ENCODE peak calls at places on chromosome 10, in eight cellular contexts. One of them, this sample, is unnamed.
A peak's percentile ranks its signal among the peaks of the same experiment; 100 is the strongest.

GRCh38 chr10:93039721-93040120 is 20.9 kb upstream of the CYP26C1 start:
- DNase-seq in left ventricle myocardium inferior: no peak
- DNase-seq in DND-41: no peak
- DNase-seq in uterus: no peak
- DNase-seq in small intestine: peak; percentile 39
- DNase-seq in heart right ventricle: no peak
- DNase-seq in GM23248: peak; percentile 70
- DNase-seq in PC-9: no peak
- DNase-seq in this sample: no peak

GRCh38 chr10:24726626-24727025 is 2.9 kb upstream of the ARHGAP21 start:
- DNase-seq in DND-41: no peak
- DNase-seq in left ventricle myocardium inferior: no peak
- DNase-seq in heart right ventricle: no peak
- DNase-seq in uterus: no peak
- DNase-seq in GM23248: no peak
- DNase-seq in small intestine: no peak
- DNase-seq in PC-9: no peak
- DNase-seq in this sample: no peak

GRCh38 chr10:659710-660141 is 29.7 kb downstream of the DIP2C start:
- DNase-seq in GM23248: peak; percentile 88
- DNase-seq in small intestine: peak; percentile 44
- DNase-seq in left ventricle myocardium inferior: no peak
- DNase-seq in heart right ventricle: no peak
- DNase-seq in PC-9: no peak
- DNase-seq in uterus: no peak
- DNase-seq in DND-41: no peak
- DNase-seq in this sample: no peak

GRCh38 chr10:103765168-103765567 is 90.2 kb downstream of the SH3PXD2A start:
- DNase-seq in left ventricle myocardium inferior: no peak
- DNase-seq in DND-41: no peak
- DNase-seq in uterus: no peak
- DNase-seq in GM23248: peak; percentile 86
- DNase-seq in PC-9: no peak
- DNase-seq in heart right ventricle: no peak
- DNase-seq in small intestine: no peak
- DNase-seq in this sample: no peak

GRCh38 chr10:43117777-43118583 is 20.3 kb upstream of the CSGALNACT2 start:
- DNase-seq in heart right ventricle: no peak
- DNase-seq in PC-9: no peak
- DNase-seq in left ventricle myocardium inferior: no peak
- DNase-seq in small intestine: no peak
- DNase-seq in uterus: no peak
- DNase-seq in DND-41: no peak
- DNase-seq in GM23248: no peak
- DNase-seq in this sample: no peak

GRCh38 chr10:113273151-113273876 is 279.5 kb upstream of the HABP2 start:
- DNase-seq in uterus: no peak
- DNase-seq in small intestine: no peak
- DNase-seq in heart right ventricle: peak; percentile 57
- DNase-seq in PC-9: no peak
- DNase-seq in left ventricle myocardium inferior: peak; percentile 57
- DNase-seq in GM23248: peak; percentile 52
- DNase-seq in DND-41: no peak
- DNase-seq in this sample: peak; percentile 68

GRCh38 chr10:102783541-102783930 is 39.8 kb downstream of the WBP1L start:
- DNase-seq in heart right ventricle: no peak
- DNase-seq in left ventricle myocardium inferior: no peak
- DNase-seq in DND-41: no peak
- DNase-seq in small intestine: no peak
- DNase-seq in GM23248: no peak
- DNase-seq in PC-9: no peak
- DNase-seq in uterus: no peak
- DNase-seq in this sample: no peak

GRCh38 chr10:70815504-70816219 is at the start of gene SGPL1:
- DNase-seq in left ventricle myocardium inferior: peak; percentile 88
- DNase-seq in small intestine: peak; percentile 85
- DNase-seq in uterus: peak; percentile 87
- DNase-seq in PC-9: peak; percentile 68
- DNase-seq in DND-41: peak; percentile 84
- DNase-seq in heart right ventricle: peak; percentile 90
- DNase-seq in GM23248: peak; percentile 94
- DNase-seq in this sample: peak; percentile 90

GRCh38 chr10:6711286-6711817 is 131.3 kb upstream of the PRKCQ start:
- DNase-seq in left ventricle myocardium inferior: no peak
- DNase-seq in heart right ventricle: no peak
- DNase-seq in small intestine: no peak
- DNase-seq in DND-41: no peak
- DNase-seq in PC-9: no peak
- DNase-seq in uterus: no peak
- DNase-seq in GM23248: no peak
- DNase-seq in this sample: no peak

GRCh38 chr10:18556522-18557147 is 94.8 kb downstream of the NSUN6 start:
- DNase-seq in DND-41: no peak
- DNase-seq in PC-9: no peak
- DNase-seq in small intestine: no peak
- DNase-seq in GM23248: no peak
- DNase-seq in heart right ventricle: no peak
- DNase-seq in left ventricle myocardium inferior: no peak
- DNase-seq in uterus: no peak
- DNase-seq in this sample: no peak

GRCh38 chr10:18551473-18551872 is 99.9 kb downstream of the NSUN6 start:
- DNase-seq in left ventricle myocardium inferior: no peak
- DNase-seq in DND-41: no peak
- DNase-seq in PC-9: no peak
- DNase-seq in heart right ventricle: no peak
- DNase-seq in uterus: no peak
- DNase-seq in GM23248: no peak
- DNase-seq in small intestine: no peak
- DNase-seq in this sample: no peak

GRCh38 chr10:18549105-18549504 is 102.3 kb downstream of the NSUN6 start:
- DNase-seq in heart right ventricle: no peak
- DNase-seq in GM23248: no peak
- DNase-seq in DND-41: no peak
- DNase-seq in left ventricle myocardium inferior: no peak
- DNase-seq in small intestine: no peak
- DNase-seq in PC-9: no peak
- DNase-seq in uterus: no peak
- DNase-seq in this sample: no peak

GRCh38 chr10:18557960-18558359 is 93.4 kb downstream of the NSUN6 start:
- DNase-seq in heart right ventricle: no peak
- DNase-seq in PC-9: no peak
- DNase-seq in DND-41: no peak
- DNase-seq in small intestine: no peak
- DNase-seq in GM23248: no peak
- DNase-seq in uterus: no peak
- DNase-seq in left ventricle myocardium inferior: no peak
- DNase-seq in this sample: no peak

DNA sequence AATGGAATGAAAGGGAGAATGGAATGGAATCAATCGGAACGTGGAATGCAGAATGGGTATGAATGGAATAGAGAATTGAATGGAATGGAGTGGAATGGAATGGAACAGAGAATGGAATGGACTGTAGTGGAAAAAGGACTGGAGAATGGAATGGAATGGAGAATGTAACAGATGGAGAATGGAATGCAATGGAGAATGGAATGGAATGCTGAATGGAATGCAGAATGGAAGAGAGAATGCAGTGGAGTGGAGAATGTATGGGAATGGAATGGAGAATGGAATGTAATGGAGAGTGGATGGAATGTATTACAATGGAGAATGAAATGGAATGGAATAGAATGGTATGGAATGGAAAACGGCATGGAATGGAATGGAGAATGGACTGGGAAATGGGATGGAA is 96.9 kb downstream of the NSUN6 start:
- DNase-seq in uterus: no peak
- DNase-seq in PC-9: no peak
- DNase-seq in left ventricle myocardium inferior: no peak
- DNase-seq in DND-41: no peak
- DNase-seq in heart right ventricle: no peak
- DNase-seq in GM23248: no peak
- DNase-seq in small intestine: no peak
- DNase-seq in this sample: no peak
- H3K9me3 ChIP-seq in uterus: no peaks in the 10 kb centered on the region
- H3K9me3 ChIP-seq in PC-9: no peaks in the 10 kb centered on the region
- H3K9me3 ChIP-seq in left ventricle myocardium inferior: peaks cover 21% of the 10 kb centered on the region
- H3K9me3 ChIP-seq in DND-41: peaks cover 32% of the 10 kb centered on the region
- H3K9me3 ChIP-seq in heart right ventricle: no peaks in the 10 kb centered on the region
- H3K9me3 ChIP-seq in GM23248: no peaks in the 10 kb centered on the region
- H3K9me3 ChIP-seq in small intestine: no peaks in the 10 kb centered on the region
- H3K9me3 ChIP-seq in this sample: peaks cover under 1% of the 10 kb centered on the region

DNA sequence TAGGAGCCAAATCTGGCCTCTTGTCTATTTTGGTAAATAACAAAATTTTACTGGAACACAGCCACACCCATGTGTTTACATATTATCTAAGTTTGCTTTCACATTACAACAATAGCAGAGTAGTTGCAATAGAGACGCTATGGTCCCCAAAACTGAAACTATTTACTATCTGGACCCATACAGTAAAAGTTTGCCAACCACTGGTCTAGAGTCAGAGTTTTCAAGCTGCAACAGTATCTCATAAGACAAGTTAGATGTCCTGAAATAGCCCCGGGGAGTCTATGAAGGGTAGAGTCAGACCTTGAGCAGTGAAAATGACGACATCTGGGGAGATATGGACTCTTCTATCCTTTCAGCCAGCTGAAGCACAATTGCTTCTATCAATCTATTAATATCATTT is 74.2 kb downstream of the CTNNA3 start:
- DNase-seq in uterus: no peak
- DNase-seq in left ventricle myocardium inferior: no peak
- DNase-seq in PC-9: no peak
- DNase-seq in small intestine: no peak
- DNase-seq in DND-41: no peak
- DNase-seq in heart right ventricle: no peak
- DNase-seq in GM23248: no peak
- DNase-seq in this sample: no peak
- H3K27ac ChIP-seq in uterus: no peak overlapping the region
- H3K27ac ChIP-seq in left ventricle myocardium inferior: no peak overlapping the region
- H3K27ac ChIP-seq in PC-9: no peak overlapping the region
- H3K27ac ChIP-seq in small intestine: no peak overlapping the region
- H3K27ac ChIP-seq in DND-41: no peak overlapping the region
- H3K27ac ChIP-seq in heart right ventricle: no peak overlapping the region
- H3K27ac ChIP-seq in GM23248: no peak overlapping the region
- H3K27ac ChIP-seq in this sample: no peak overlapping the region

GRCh38 chr10:62384057-62384446 is 9.9 kb downstream of the ZNF365 start:
- DNase-seq in heart right ventricle: no peak
- DNase-seq in GM23248: peak; percentile 95
- DNase-seq in uterus: no peak
- DNase-seq in small intestine: peak; percentile 48
- DNase-seq in left ventricle myocardium inferior: no peak
- DNase-seq in DND-41: peak; percentile 49
- DNase-seq in PC-9: peak; percentile 99
- DNase-seq in this sample: no peak

GRCh38 chr10:62386401-62387320 is 12.5 kb downstream of the ZNF365 start:
- DNase-seq in DND-41: no peak
- DNase-seq in heart right ventricle: no peak
- DNase-seq in left ventricle myocardium inferior: no peak
- DNase-seq in GM23248: peak; percentile 90
- DNase-seq in small intestine: no peak
- DNase-seq in uterus: no peak
- DNase-seq in PC-9: no peak
- DNase-seq in this sample: no peak

GRCh38 chr10:62381385-62382102 is 7.4 kb downstream of the ZNF365 start:
- DNase-seq in heart right ventricle: no peak
- DNase-seq in PC-9: no peak
- DNase-seq in uterus: no peak
- DNase-seq in DND-41: no peak
- DNase-seq in GM23248: no peak
- DNase-seq in left ventricle myocardium inferior: no peak
- DNase-seq in small intestine: no peak
- DNase-seq in this sample: no peak

GRCh38 chr10:62382831-62383230 is 8.7 kb downstream of the ZNF365 start:
- DNase-seq in small intestine: no peak
- DNase-seq in PC-9: no peak
- DNase-seq in GM23248: no peak
- DNase-seq in left ventricle myocardium inferior: no peak
- DNase-seq in heart right ventricle: no peak
- DNase-seq in DND-41: no peak
- DNase-seq in uterus: no peak
- DNase-seq in this sample: no peak

DNA sequence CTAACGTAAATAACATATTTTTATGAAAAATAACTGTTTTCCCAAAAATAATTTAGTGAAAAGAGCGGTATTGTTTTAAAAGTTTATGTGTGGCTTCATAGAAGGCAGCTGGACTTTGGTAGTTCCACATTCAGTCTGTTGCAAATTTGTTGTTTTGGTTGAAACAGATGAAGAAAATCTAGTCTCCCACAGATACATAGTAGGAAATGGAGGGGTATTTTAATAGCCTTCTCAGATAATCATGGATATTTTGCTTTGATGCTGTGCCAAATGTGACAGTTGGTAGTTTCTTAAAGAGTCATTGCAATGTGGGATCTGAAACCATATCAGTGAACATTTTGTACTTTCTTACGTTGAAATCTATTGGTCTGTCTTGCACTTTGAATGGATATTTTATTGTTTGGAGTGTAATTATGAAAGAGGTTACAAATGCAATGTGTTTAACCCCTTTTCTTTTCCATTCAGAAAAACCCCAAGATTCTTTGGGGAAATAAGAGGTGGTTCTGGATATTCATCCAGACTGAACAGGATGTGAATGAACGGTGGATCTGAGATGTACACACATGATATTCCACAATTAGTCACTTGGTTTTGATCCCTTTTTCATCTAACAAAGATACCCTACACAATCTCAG is 10.4 kb downstream of the ZNF365 start:
- DNase-seq in GM23248: peak; percentile 39
- DNase-seq in heart right ventricle: no peak
- DNase-seq in uterus: no peak
- DNase-seq in DND-41: no peak
- DNase-seq in PC-9: peak; percentile 55
- DNase-seq in left ventricle myocardium inferior: no peak
- DNase-seq in small intestine: no peak
- DNase-seq in this sample: no peak
- H3K4me3 ChIP-seq in GM23248: peak overlapping the region; percentile 31
- H3K4me3 ChIP-seq in heart right ventricle: no peak overlapping the region
- H3K4me3 ChIP-seq in uterus: no peak overlapping the region
- H3K4me3 ChIP-seq in DND-41: no peak overlapping the region
- H3K4me3 ChIP-seq in PC-9: peak overlapping the region; percentile 9
- H3K4me3 ChIP-seq in left ventricle myocardium inferior: no peak overlapping the region
- H3K4me3 ChIP-seq in small intestine: no peak overlapping the region
- H3K4me3 ChIP-seq in this sample: no peak overlapping the region

DNA sequence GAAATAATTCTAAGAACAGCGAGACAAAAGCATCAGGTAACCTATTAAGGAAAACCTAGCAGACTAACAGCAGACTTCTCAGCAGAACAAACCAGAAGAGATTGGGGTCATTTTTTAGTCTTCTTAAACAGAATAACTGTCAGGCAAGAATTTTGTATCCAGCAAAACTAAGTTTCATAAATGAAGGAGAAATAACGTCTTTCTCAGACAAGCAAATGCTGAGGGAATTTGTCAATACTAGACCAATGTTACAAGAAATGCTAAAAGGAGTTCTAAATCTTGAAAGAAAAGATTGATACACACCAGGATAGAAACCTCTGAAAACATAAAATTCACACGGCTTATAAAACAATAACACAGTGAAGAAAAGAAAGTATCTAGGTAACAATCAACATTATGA is 22.6 kb downstream of the BICC1 start:
- DNase-seq in left ventricle myocardium inferior: no peak
- DNase-seq in heart right ventricle: no peak
- DNase-seq in small intestine: no peak
- DNase-seq in DND-41: no peak
- DNase-seq in PC-9: no peak
- DNase-seq in GM23248: no peak
- DNase-seq in uterus: no peak
- DNase-seq in this sample: no peak
- H3K9me3 ChIP-seq in left ventricle myocardium inferior: peaks cover 96% of the 10 kb centered on the region
- H3K9me3 ChIP-seq in heart right ventricle: peaks cover 14% of the 10 kb centered on the region
- H3K9me3 ChIP-seq in small intestine: no peaks in the 10 kb centered on the region
- H3K9me3 ChIP-seq in DND-41: no peaks in the 10 kb centered on the region
- H3K9me3 ChIP-seq in PC-9: no peaks in the 10 kb centered on the region
- H3K9me3 ChIP-seq in GM23248: peaks cover 3% of the 10 kb centered on the region
- H3K9me3 ChIP-seq in uterus: no peaks in the 10 kb centered on the region
- H3K9me3 ChIP-seq in this sample: peaks cover 5% of the 10 kb centered on the region